ENCODE peak calls at places on chromosomes 12 and 14, in six cellular contexts. S, P, V, Z, G and I are unnamed samples.

GRCh38 chr14:46344327-46344937 is 307.1 kb downstream of the RPL10L start:
- DNase-seq in V (no peak), Z (no peak), G (no peak), S (no peak), P (no peak), I (no peak)

GRCh38 chr14:57486767-57487379 is 6.8 kb downstream of the CCDC198 start:
- DNase-seq in V (no peak), S (no peak), P (no peak), Z (no peak), G (no peak), I (no peak)

GRCh38 chr12:6234214-6234613 is 34.0 kb downstream of the CD9 start:
- DNase-seq in P (no peak), G (no peak), V (no peak), S (no peak), Z (no peak), I (no peak)

GRCh38 chr14:23423657-23424056 is 11.8 kb downstream of the MYH7 start:
- DNase-seq in Z (no peak), P (no peak), V (no peak), G (no peak), S (no peak), I (no peak)

GRCh38 chr12:124270671-124271070 is 24.2 kb upstream of the RFLNA start:
- DNase-seq in Z (no peak), V (no peak), G (no peak), P (no peak), S (no peak), I (no peak)

GRCh38 chr14:78188882-78189281 is 18.7 kb downstream of the NRXN3 start:
- DNase-seq in V (no peak), G (no peak), Z (no peak), S (no peak), P (no peak), I (no peak)

GRCh38 chr12:101078144-101078543 is 131.9 kb downstream of the SLC5A8 start:
- DNase-seq in V (no peak), S (no peak), G (no peak), Z (no peak), P (no peak), I (no peak)

GRCh38 chr12:3236345-3237153 is 159.4 kb downstream of the TSPAN9 start:
- DNase-seq in S (peak), G (no peak), Z (no peak), P (no peak), V (no peak), I (no peak)

GRCh38 chr12:7369274-7369729 is 65.4 kb downstream of the ACSM4 start:
- DNase-seq in V (no peak), Z (peak), S (no peak), G (no peak), P (no peak), I (no peak)

GRCh38 chr12:119082496-119082895 is 96.2 kb upstream of the HSPB8 start:
- DNase-seq in G (no peak), V (no peak), Z (no peak), P (no peak), S (no peak), I (no peak)

GRCh38 chr12:19034937-19035336 is 94.6 kb upstream of the PLEKHA5 start:
- DNase-seq in V (no peak), G (no peak), P (no peak), Z (no peak), S (no peak), I (no peak)

GRCh38 chr12:65666876-65667275 is 157.4 kb upstream of the HMGA2 start:
- DNase-seq in G (no peak), P (no peak), Z (no peak), S (no peak), V (no peak), I (no peak)

GRCh38 chr14:63164108-63164683 is 40.0 kb upstream of the RHOJ start:
- DNase-seq in Z (no peak), V (no peak), S (no peak), G (no peak), P (no peak), I (no peak)

GRCh38 chr12:130013771-130014484 is 110.1 kb upstream of the TMEM132D start:
- DNase-seq in Z (no peak), P (no peak), G (peak), S (peak), V (no peak), I (no peak)

GRCh38 chr12:94805749-94806148 is 155.4 kb upstream of the TMCC3 start:
- DNase-seq in G (no peak), V (no peak), Z (no peak), P (no peak), S (no peak), I (peak)

GRCh38 chr14:92637228-92637627 is 111.2 kb downstream of the LGMN start:
- DNase-seq in V (no peak), S (no peak), Z (no peak), G (no peak), P (no peak), I (no peak)

GRCh38 chr12:104763163-104763805 is 194.8 kb downstream of the SLC41A2 start:
- DNase-seq in Z (no peak), G (no peak), V (no peak), S (no peak), P (no peak), I (no peak)

GRCh38 chr14:99946652-99947489 is 118.4 kb upstream of the EVL start:
- DNase-seq in S (peak), V (peak), G (no peak), Z (no peak), P (no peak), I (no peak)

DNA sequence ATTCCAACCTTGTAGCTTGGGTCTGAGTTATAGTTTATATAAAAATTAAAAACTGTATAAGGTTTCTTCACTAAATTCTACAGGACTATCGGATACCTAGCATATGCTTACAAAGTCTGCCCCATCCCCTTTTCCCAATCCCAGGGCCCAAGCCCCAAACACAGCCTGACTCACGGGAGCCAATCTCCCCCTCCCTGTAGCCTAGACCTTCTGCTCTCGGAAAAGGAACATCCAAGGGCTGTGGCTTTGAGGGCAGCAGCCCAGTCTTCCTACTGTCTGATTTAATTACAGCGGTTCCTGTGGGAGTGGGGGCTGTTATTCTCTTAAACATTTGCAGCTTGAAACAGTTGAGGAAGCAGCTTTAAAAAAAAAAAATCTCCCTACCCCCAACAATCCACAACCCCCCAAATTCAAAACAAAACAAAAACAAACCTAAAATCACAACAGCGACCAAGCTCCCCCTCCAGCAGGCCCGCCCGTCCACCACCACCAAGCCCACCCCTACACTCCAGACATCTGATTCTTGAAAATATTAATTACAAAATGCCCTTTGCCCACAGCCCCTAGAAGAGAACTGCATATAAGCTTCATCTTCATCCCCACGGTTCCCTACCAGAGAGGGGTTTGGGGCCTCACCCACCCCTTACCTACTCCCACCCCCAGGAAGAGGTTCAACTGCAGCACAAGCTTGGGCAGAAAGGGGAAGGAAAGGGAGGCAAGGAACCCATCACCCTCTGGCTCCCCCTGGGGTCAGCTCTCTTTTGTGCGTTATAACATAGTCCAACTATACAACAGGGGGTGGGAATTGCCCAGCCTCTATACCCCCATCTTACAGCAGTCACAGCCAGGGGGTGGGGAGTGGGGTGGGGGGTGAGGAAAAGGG is 1.1 kb upstream of the PRKAG1 start:
- DNase-seq in S (no peak), G (no peak), P (no peak), Z (no peak), V (no peak), I (no peak)
- H3K4me3 ChIP-seq in S (peak), G (peak), P (peak), Z (peak), V (peak), I (no peak)

DNA sequence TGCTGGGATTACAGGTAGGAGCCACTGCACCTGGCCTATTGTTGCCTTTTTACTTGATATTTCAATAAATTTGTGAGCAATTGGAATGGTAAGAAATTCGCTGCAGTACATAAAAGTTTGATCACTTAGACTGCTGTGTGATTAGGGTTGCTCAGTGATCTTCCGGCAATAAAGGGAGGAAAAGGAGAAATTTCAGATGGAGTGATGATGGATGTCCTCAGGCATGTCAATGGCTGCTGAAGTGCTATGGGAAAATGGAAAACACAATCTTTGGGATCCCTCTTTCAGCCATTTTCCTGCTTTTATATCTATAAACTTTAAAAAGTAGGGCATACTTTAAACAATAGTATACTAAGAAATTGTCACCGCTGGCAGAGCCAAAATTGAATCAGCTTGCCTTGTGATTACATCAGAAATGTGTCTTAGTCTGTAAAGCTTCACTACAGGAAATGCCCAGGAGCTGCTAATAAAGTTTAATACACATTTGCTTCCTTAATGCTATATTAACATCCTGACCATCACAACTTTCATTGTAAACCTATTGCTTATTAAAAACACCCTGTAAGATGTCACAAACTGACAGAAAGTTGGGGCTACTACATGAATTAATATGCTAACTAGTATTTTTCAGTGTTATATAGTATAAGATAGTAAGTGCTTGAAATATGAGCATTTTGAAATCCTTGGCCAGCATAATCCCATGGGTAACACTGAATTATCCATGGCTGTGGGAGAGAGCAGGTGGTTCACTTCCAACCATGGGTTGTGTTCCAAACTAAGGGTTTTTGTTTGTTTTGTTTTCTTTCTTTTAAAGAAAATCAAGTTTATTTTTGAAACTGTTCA is 13.8 kb upstream of the FBXL14 start:
- DNase-seq in P (no peak), G (no peak), V (no peak), Z (no peak), S (no peak), I (no peak)
- H3K4me3 ChIP-seq in P (no peak), G (no peak), V (no peak), Z (no peak), S (no peak), I (no peak)

DNA sequence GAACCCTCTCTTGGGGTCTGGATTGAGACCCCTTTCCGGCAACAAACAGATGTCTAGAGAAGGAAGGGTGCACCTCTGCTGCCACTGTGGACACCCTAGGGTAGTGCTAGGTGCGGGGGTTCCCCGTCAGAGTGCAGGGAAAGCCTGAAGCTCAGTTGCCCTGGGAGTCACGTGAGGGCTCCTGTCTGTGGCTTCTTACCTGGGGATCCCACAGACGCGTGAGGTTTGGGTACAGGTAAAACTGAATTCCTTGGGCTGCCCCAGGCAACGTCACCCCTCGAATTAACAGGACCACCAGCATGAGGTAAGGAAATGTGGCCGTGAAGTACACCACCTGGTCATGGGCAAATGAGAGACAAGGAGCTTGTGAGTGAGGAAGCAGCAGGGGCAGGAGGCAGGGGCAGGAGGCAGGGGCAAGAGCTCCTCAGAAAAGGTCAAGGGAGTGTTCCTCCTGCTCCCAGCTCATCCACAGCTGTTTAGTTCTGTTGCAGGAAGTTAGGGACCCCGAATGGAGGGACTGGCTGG is 21.0 kb upstream of the SLC6A12 start:
- DNase-seq in S (no peak), G (no peak), V (no peak), Z (no peak), P (peak), I (no peak)
- H3K4me3 ChIP-seq in S (no peak), G (no peak), V (no peak), Z (no peak), P (no peak), I (no peak)

GRCh38 chr14:102996941-102997340 is 60.4 kb downstream of the CDC42BPB start:
- DNase-seq in V (no peak), S (no peak), Z (no peak), G (no peak), P (no peak), I (no peak)
- H3K4me3 ChIP-seq in V (no peak), S (no peak), Z (no peak), G (no peak), P (no peak), I (no peak)

GRCh38 chr14:104393898-104394605 is 185.5 kb upstream of the C14orf180 start:
- DNase-seq in Z (peak), V (peak), S (peak), G (no peak), P (peak), I (no peak)
- H3K4me3 ChIP-seq in Z (no peak), V (no peak), S (no peak), G (no peak), P (no peak), I (no peak)

DNA sequence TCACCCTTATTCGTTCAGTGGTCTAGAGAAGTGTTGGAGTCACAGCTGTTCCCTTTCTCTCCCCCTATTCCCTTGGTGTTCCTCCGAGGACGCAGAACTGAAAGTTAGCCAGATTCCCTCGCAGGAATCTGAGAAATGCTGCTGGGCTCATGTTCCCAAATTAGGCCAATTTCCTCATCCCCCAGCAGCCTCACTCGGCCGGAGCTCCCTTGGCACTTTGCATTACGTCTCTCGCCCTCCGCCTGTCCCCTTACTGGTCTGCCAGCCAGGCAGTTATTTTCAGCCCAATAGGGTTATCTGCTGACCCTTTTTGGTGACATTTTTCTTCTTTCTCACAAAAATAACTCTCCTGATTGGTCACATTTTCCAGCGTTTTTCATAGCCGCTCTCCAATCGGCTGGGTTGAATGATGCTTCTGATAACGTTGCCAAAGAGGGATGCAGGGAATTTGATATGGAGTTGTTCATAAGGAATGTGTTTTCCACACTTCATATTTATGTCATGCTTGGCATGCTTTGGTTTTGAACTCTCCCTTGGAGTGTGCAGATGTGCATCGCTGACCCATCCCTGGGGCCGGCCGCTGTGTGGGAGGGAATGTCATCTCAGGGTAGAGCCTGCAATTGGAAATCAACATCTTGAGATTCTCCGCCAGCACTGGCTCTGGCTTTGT is 9.9 kb downstream of the IFT43 start:
- DNase-seq in S (peak), P (peak), G (no peak), V (peak), Z (no peak), I (no peak)
- H3K4me3 ChIP-seq in S (no peak), P (peak), G (no peak), V (no peak), Z (peak), I (no peak)

GRCh38 chr14:47675489-47676300 is at the start of gene MDGA2:
- DNase-seq in P (no peak), S (no peak), Z (no peak), G (no peak), V (no peak), I (no peak)

GRCh38 chr14:47674148-47674545 is 1.3 kb downstream of the MDGA2 start:
- DNase-seq in V (no peak), S (no peak), Z (no peak), G (no peak), P (no peak), I (no peak)

GRCh38 chr14:47674546-47675238 is 713 bp downstream of the MDGA2 start:
- DNase-seq in S (no peak), P (no peak), V (no peak), G (no peak), Z (no peak), I (no peak)

GRCh38 chr14:47676301-47676617 is 854 bp upstream of the MDGA2 start:
- DNase-seq in G (no peak), V (no peak), Z (no peak), P (no peak), S (no peak), I (no peak)

DNA sequence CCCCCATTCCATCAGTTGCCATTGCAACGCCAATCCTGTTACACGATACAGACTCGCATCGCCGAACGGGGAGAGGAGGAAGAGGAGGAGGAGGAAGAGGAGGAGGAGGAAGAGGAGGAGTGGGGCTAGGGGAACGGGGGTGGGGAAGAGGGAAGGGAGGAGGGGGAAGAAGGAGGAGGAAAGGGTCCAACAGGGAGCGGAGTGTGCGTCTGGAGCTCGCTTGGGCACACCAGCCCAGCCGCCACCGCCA is 241 bp downstream of the MDGA2 start:
- DNase-seq in P (no peak), G (no peak), S (no peak), V (no peak), Z (no peak), I (no peak)
- H3K4me3 ChIP-seq in P (no peak), G (no peak), S (peak), V (no peak), Z (peak), I (no peak)